ENCODE peak calls at places on chromosomes 3 and 15, in eight cellular contexts. R is psoas muscle; C is renal cortical epithelial cell; N is GM04503; P is left colon; X is cardiac muscle cell; O is foreskin fibroblast; B is activated CD8-positive, alpha-beta memory T cell treated with anti-CD3 and anti-CD28 coated beads for 1 hour. H is an unnamed sample.

GRCh38 chr3:181694805-181695660 is 16.7 kb upstream of the SOX2 start:
- DNase-seq in R (peak), N (no peak), P (peak), X (peak), B (no peak), C (no peak), O (no peak), H (peak)

GRCh38 chr3:171850324-171850697 is 7.2 kb downstream of the TMEM212 start:
- DNase-seq in X (peak), O (no peak), N (no peak), R (no peak), C (no peak), B (no peak), P (no peak), H (no peak)

GRCh38 chr15:50227076-50227475 is 38.5 kb downstream of the HDC start:
- DNase-seq in O (peak), N (peak), P (no peak), B (no peak), R (no peak), C (peak), X (no peak), H (no peak)

GRCh38 chr3:8505621-8506020 is 4.0 kb downstream of the LMCD1 start:
- DNase-seq in P (peak), C (no peak), X (no peak), O (no peak), B (no peak), N (no peak), R (no peak), H (peak)

GRCh38 chr15:82079736-82080135 is 33.9 kb upstream of the MEX3B start:
- DNase-seq in R (no peak), B (no peak), C (no peak), O (peak), P (no peak), N (peak), X (no peak), H (no peak)

GRCh38 chr3:69095636-69096035 is 10.9 kb downstream of the ARL6IP5 start:
- DNase-seq in C (no peak), P (no peak), X (no peak), N (no peak), R (no peak), B (no peak), O (no peak), H (no peak)

GRCh38 chr15:48358229-48358641 is 27.0 kb downstream of the DUT start:
- DNase-seq in B (no peak), O (no peak), P (no peak), R (no peak), X (peak), N (no peak), C (peak), H (no peak)

GRCh38 chr15:42716125-42716524 is 20.8 kb downstream of the CDAN1 start:
- DNase-seq in X (no peak), R (no peak), B (no peak), N (no peak), C (no peak), P (no peak), O (no peak), H (peak)

GRCh38 chr15:65368300-65368617 is 9.5 kb downstream of the IGDCC3 start:
- DNase-seq in R (no peak), O (no peak), X (peak), N (no peak), C (no peak), B (no peak), P (no peak), H (no peak)

GRCh38 chr3:96330795-96331194 is 483.6 kb upstream of the EPHA6 start:
- DNase-seq in N (no peak), B (no peak), C (no peak), P (no peak), R (no peak), O (no peak), X (no peak), H (no peak)

GRCh38 chr15:61653110-61653509 is 407.1 kb downstream of the VPS13C start:
- DNase-seq in R (peak), C (no peak), B (no peak), X (no peak), P (no peak), N (no peak), O (no peak), H (no peak)

GRCh38 chr15:49361370-49361769 is 61.7 kb upstream of the FGF7 start:
- DNase-seq in C (no peak), N (no peak), X (no peak), B (no peak), O (no peak), R (no peak), P (no peak), H (no peak)

GRCh38 chr3:90015688-90016356 is 908.4 kb downstream of the EPHA3 start:
- DNase-seq in B (no peak), N (peak), R (no peak), X (no peak), O (peak), C (peak), P (no peak), H (no peak)

GRCh38 chr3:80190051-80190450 is 422.3 kb upstream of the ROBO1 start:
- DNase-seq in X (no peak), C (peak), N (no peak), O (peak), R (no peak), P (no peak), B (no peak), H (no peak)

GRCh38 chr3:124272611-124273151 is 280.8 kb upstream of the ROPN1 start:
- DNase-seq in B (no peak), X (no peak), N (no peak), P (no peak), C (peak), O (no peak), R (no peak), H (no peak)

GRCh38 chr3:100603449-100603848 is 6.0 kb upstream of the ADGRG7 start:
- DNase-seq in C (peak), O (peak), B (no peak), P (no peak), N (no peak), R (no peak), X (peak), H (no peak)

GRCh38 chr15:40081691-40082194 is 26.9 kb downstream of the BMF start:
- DNase-seq in O (peak), N (no peak), P (peak), X (peak), C (peak), B (no peak), R (peak), H (peak)

GRCh38 chr3:184066211-184066610 is 13.4 kb downstream of the HTR3C start:
- DNase-seq in O (no peak), X (no peak), C (no peak), R (no peak), N (no peak), P (no peak), B (no peak), H (no peak)

GRCh38 chr3:126487151-126487771 is 11.6 kb upstream of the ZXDC start:
- DNase-seq in O (no peak), N (no peak), R (no peak), X (no peak), C (peak), P (no peak), B (no peak), H (peak)

GRCh38 chr15:58228708-58229107 is 90.5 kb downstream of the AQP9 start:
- DNase-seq in O (peak), R (no peak), X (peak), N (peak), P (no peak), B (no peak), C (peak), H (no peak)

GRCh38 chr15:35595656-35596055 is 49.7 kb upstream of the DPH6 start:
- DNase-seq in C (peak), P (no peak), O (no peak), R (no peak), X (no peak), B (no peak), N (no peak), H (no peak)

H was measured in pancreas.